ENCODE peak calls at places on chromosomes 5 and 9, in six cellular contexts. Z is CD8-positive, alpha-beta T cell; N is PC-3; U is Peyer's patch; J is MCF 10A; Q is breast epithelium. C is an unnamed sample.
A peak's percentile ranks its signal among the peaks of the same experiment; 100 is the strongest.

GRCh38 chr5:64451551-64451950 is 54.3 kb upstream of the RGS7BP start:
- DNase-seq in U (no peak), J (no peak), Z (no peak), N (no peak), Q (no peak), C (no peak)

GRCh38 chr5:57438162-57438561 is 44.4 kb downstream of the ACTBL2 start:
- DNase-seq in U (no peak), J (no peak), N (no peak), Z (no peak), Q (no peak), C (no peak)

GRCh38 chr5:16866795-16867584 is 69.1 kb downstream of the MYO10 start:
- DNase-seq in J (no peak), N (no peak), Q (no peak), U (peak; percentile 52), Z (no peak), C (peak; percentile 92)

GRCh38 chr5:159824188-159825153 is 91.8 kb upstream of the ADRA1B start:
- DNase-seq in U (no peak), N (peak; percentile 68), Z (no peak), J (peak; percentile 42), Q (no peak), C (no peak)

GRCh38 chr5:32710859-32711692 is at the start of gene NPR3:
- DNase-seq in N (peak; percentile 20), U (no peak), J (peak; percentile 38), Q (no peak), Z (no peak), C (no peak)

GRCh38 chr5:54516051-54516645 is 1.4 kb upstream of the SNX18 start:
- DNase-seq in U (no peak), Q (no peak), N (no peak), J (no peak), Z (no peak), C (no peak)

GRCh38 chr5:32600057-32600622 is 14.8 kb downstream of the SUB1 start:
- DNase-seq in U (no peak), Z (no peak), N (peak; percentile 93), J (peak; percentile 76), Q (no peak), C (no peak)

GRCh38 chr5:169934990-169935389 is 45.3 kb downstream of the INSYN2B start:
- DNase-seq in J (no peak), Z (no peak), Q (no peak), U (no peak), N (peak; percentile 61), C (no peak)

GRCh38 chr5:95822038-95822407 is 503 bp downstream of the GLRX start:
- DNase-seq in U (peak; percentile 80), Q (no peak), N (peak; percentile 26), Z (peak; percentile 33), J (peak; percentile 49), C (no peak)

GRCh38 chr5:6197427-6197826 is 180.9 kb downstream of the MED10 start:
- DNase-seq in N (no peak), Q (no peak), U (no peak), J (no peak), Z (no peak), C (no peak)

GRCh38 chr9:89254773-89255125 is 56.2 kb upstream of the CKS2 start:
- DNase-seq in Z (no peak), U (no peak), J (no peak), N (no peak), Q (no peak), C (no peak)

GRCh38 chr5:124990723-124991122 is 244.3 kb upstream of the ZNF608 start:
- DNase-seq in Z (no peak), Q (no peak), N (no peak), J (no peak), U (peak; percentile 68), C (no peak)

GRCh38 chr9:89661956-89662717 is 57.3 kb downstream of the GADD45G start:
- DNase-seq in Z (no peak), Q (peak; percentile 99), N (peak; percentile 38), U (peak; percentile 98), J (peak; percentile 88), C (peak; percentile 92)

GRCh38 chr5:8686707-8687106 is 817.8 kb downstream of the MTRR start:
- DNase-seq in U (no peak), Z (no peak), J (no peak), Q (no peak), N (no peak), C (no peak)

GRCh38 chr9:136533775-136534157 is 12.1 kb downstream of the NOTCH1 start:
- DNase-seq in J (peak; percentile 55), Q (no peak), Z (peak; percentile 76), N (no peak), U (peak; percentile 81), C (no peak)

GRCh38 chr5:537621-538071 is 13.4 kb upstream of the SLC9A3 start:
- DNase-seq in Z (no peak), N (no peak), J (no peak), Q (no peak), U (peak; percentile 34), C (no peak)

GRCh38 chr9:99377790-99378775 is 156.0 kb downstream of the SEC61B start:
- DNase-seq in Z (no peak), J (no peak), Q (no peak), N (no peak), U (no peak), C (no peak)

GRCh38 chr9:29691145-29691544 is 2117.9 kb upstream of the C9orf72 start:
- DNase-seq in N (no peak), Q (no peak), U (no peak), Z (no peak), J (no peak), C (no peak)

GRCh38 chr9:29697011-29697410 is 2123.7 kb upstream of the C9orf72 start:
- DNase-seq in N (peak; percentile 38), U (no peak), Z (no peak), Q (no peak), J (no peak), C (no peak)

DNA sequence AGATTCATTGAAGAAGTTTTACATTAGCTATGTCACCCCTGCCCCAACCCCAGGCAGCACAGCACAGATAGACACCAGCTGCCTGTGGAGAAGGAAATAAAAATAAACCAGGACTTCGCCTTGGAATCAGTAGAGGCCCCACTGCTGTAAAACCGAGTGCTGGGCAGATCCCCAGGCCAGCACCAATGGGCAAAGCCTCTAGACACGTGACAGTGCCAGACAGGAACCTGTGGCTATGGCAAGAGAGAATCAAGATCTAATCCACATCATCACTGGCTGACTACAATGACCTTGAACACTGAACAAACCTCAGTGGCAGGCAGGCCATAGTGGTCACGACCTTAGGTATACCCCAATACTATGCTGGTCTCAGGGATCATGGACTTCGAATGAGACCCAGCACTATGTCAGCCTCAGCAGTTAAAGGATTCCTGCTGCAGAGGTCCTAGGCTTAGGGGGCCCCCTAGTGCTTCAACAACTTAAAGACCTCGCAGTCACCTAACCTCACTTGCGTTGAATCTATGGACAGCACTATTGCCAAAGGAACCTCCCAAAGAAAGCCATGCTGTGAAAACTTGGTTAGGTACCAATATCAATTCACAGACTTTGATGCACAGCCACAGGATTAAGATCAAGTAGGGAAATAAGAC is 2118.6 kb upstream of the C9orf72 start:
- DNase-seq in N (peak; percentile 63), U (no peak), Q (no peak), Z (no peak), J (peak; percentile 73), C (no peak)
- TF ChIP-seq CTCF in N (peak; percentile 73), U (no peak), Q (no peak), Z (no peak), J (peak; percentile 42), C (peak; percentile 15)

GRCh38 chr9:95070549-95071021 is 246.9 kb downstream of the FANCC start:
- DNase-seq in Q (no peak), Z (no peak), J (no peak), N (no peak), U (no peak), C (peak; percentile 77)
- TF ChIP-seq CTCF in Q (no peak), Z (no peak), J (no peak), N (no peak), U (peak; percentile 29), C (no peak)

DNA sequence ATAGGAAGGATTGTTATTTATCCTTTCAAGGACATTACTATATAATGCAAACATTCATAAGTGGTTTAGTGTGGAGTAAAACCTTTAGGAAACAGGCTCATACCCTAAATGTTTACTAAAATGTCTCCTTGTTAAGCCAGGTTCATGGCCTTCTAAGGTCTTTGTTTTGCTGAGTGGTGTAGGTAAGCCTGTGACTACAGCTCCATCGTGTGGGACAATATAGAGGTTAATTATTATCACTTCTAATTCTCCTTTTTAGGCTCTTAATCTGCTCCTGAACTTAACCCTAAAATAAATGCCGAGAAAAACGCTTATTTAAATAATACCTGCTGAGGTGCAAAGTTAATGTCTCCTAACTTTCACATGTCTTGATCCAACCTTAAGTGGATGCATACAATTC is 43.8 kb downstream of the SPINK5 start:
- DNase-seq in U (no peak), Q (no peak), N (peak; percentile 69), J (peak; percentile 65), Z (no peak), C (no peak)
- TF ChIP-seq CTCF in U (no peak), Q (no peak), N (peak; percentile 80), J (peak; percentile 55), Z (no peak), C (no peak)

DNA sequence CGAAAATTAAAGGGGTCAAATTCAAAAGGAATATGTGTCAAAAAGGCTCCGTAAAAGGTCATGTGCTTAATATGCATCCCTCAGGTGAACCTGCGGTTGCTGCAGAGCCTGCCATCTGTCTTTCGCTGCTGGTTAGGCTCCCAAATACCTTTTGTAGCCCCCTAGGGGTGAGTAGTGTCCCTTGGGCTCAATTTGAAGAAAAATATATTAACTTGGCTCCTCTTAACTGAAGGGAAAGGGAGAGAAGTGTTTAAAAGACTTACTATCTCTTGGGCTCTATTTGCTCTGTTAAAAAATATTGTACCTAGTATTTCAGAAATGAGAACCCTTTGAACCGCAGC is 176.5 kb upstream of the ADAMTSL1 start:
- DNase-seq in Z (no peak), J (peak; percentile 45), N (peak; percentile 37), Q (no peak), U (no peak), C (no peak)
- TF ChIP-seq CTCF in Z (no peak), J (no peak), N (peak; percentile 53), Q (no peak), U (no peak), C (peak; percentile 50)

GRCh38 chr9:68418259-68418845 is 61.9 kb downstream of the PGM5 start:
- DNase-seq in J (no peak), Z (no peak), N (no peak), Q (no peak), U (no peak), C (no peak)

GRCh38 chr9:68416891-68417570 is 60.6 kb downstream of the PGM5 start:
- DNase-seq in N (peak; percentile 49), U (no peak), Q (no peak), Z (no peak), J (peak; percentile 36), C (no peak)

GRCh38 chr9:68417762-68418161 is 61.4 kb downstream of the PGM5 start:
- DNase-seq in Q (no peak), U (no peak), J (no peak), N (no peak), Z (no peak), C (no peak)
- TF ChIP-seq CTCF in Q (no peak), U (no peak), J (no peak), N (no peak), Z (no peak), C (no peak)

GRCh38 chr9:34646211-34647083 is at the start of gene GALT:
- DNase-seq in Q (peak; percentile 91), Z (peak; percentile 98), J (peak; percentile 92), U (peak; percentile 99), N (peak; percentile 67), C (peak; percentile 97)
- TF ChIP-seq CTCF in Q (peak; percentile 28), Z (peak; percentile 58), J (peak; percentile 17), U (no peak), N (peak; percentile 51), C (peak; percentile 51)

GRCh38 chr9:4090491-4090890 is 209.4 kb downstream of the GLIS3 start:
- DNase-seq in U (no peak), Q (no peak), N (peak; percentile 25), J (no peak), Z (no peak), C (no peak)
- TF ChIP-seq CTCF in U (no peak), Q (no peak), N (peak; percentile 36), J (no peak), Z (no peak), C (no peak)

GRCh38 chr5:168339151-168340140 is 48.0 kb downstream of the WWC1 start:
- DNase-seq in N (peak; percentile 25), U (no peak), Z (no peak), Q (no peak), J (no peak), C (no peak)
- TF ChIP-seq CTCF in N (peak; percentile 24), U (no peak), Z (no peak), Q (no peak), J (no peak), C (no peak)